ENCODE peak calls at places on chromosomes 12 and 14, in nine cellular contexts. One of them, this sample, is unnamed.

GRCh38 chr12:52358575-52359350 is 8.5 kb downstream of the KRT85 start:
- DNase-seq in gastrocnemius medialis: no peak
- DNase-seq in SK-N-SH: no peak
- DNase-seq in CD8-positive, alpha-beta T cell: peak; percentile 9
- DNase-seq in ovary: no peak
- DNase-seq in heart right ventricle: no peak
- DNase-seq in CD4-positive, alpha-beta T cell: peak; percentile 27
- DNase-seq in AG04450: no peak
- DNase-seq in left ventricle myocardium inferior: no peak
- DNase-seq in this sample: no peak

GRCh38 chr12:29614926-29615325 is 117.4 kb upstream of the OVCH1 start:
- DNase-seq in left ventricle myocardium inferior: no peak
- DNase-seq in ovary: no peak
- DNase-seq in gastrocnemius medialis: no peak
- DNase-seq in CD8-positive, alpha-beta T cell: no peak
- DNase-seq in AG04450: no peak
- DNase-seq in SK-N-SH: no peak
- DNase-seq in heart right ventricle: no peak
- DNase-seq in CD4-positive, alpha-beta T cell: no peak
- DNase-seq in this sample: no peak

GRCh38 chr12:58906917-58907316 is 13.4 kb downstream of the LRIG3 start:
- DNase-seq in ovary: no peak
- DNase-seq in CD4-positive, alpha-beta T cell: no peak
- DNase-seq in heart right ventricle: no peak
- DNase-seq in gastrocnemius medialis: no peak
- DNase-seq in left ventricle myocardium inferior: no peak
- DNase-seq in CD8-positive, alpha-beta T cell: no peak
- DNase-seq in SK-N-SH: no peak
- DNase-seq in AG04450: no peak
- DNase-seq in this sample: no peak

GRCh38 chr12:6664902-6665301 is 2.0 kb upstream of the ING4 start:
- DNase-seq in left ventricle myocardium inferior: no peak
- DNase-seq in SK-N-SH: no peak
- DNase-seq in CD8-positive, alpha-beta T cell: no peak
- DNase-seq in gastrocnemius medialis: no peak
- DNase-seq in CD4-positive, alpha-beta T cell: no peak
- DNase-seq in heart right ventricle: no peak
- DNase-seq in AG04450: no peak
- DNase-seq in ovary: no peak
- DNase-seq in this sample: no peak

GRCh38 chr12:89181271-89181920 is 170.9 kb downstream of the DUSP6 start:
- DNase-seq in CD4-positive, alpha-beta T cell: no peak
- DNase-seq in ovary: no peak
- DNase-seq in SK-N-SH: no peak
- DNase-seq in AG04450: peak; percentile 21
- DNase-seq in gastrocnemius medialis: no peak
- DNase-seq in CD8-positive, alpha-beta T cell: no peak
- DNase-seq in heart right ventricle: no peak
- DNase-seq in left ventricle myocardium inferior: no peak
- DNase-seq in this sample: no peak

GRCh38 chr14:69335421-69335820 is 62.7 kb downstream of the ERH start:
- DNase-seq in AG04450: no peak
- DNase-seq in ovary: no peak
- DNase-seq in gastrocnemius medialis: no peak
- DNase-seq in CD4-positive, alpha-beta T cell: no peak
- DNase-seq in CD8-positive, alpha-beta T cell: no peak
- DNase-seq in SK-N-SH: no peak
- DNase-seq in heart right ventricle: no peak
- DNase-seq in left ventricle myocardium inferior: no peak
- DNase-seq in this sample: no peak

GRCh38 chr14:68790656-68791077 is 2.2 kb downstream of the ZFP36L1 start:
- DNase-seq in ovary: no peak
- DNase-seq in heart right ventricle: no peak
- DNase-seq in left ventricle myocardium inferior: no peak
- DNase-seq in gastrocnemius medialis: no peak
- DNase-seq in CD4-positive, alpha-beta T cell: peak; percentile 67
- DNase-seq in SK-N-SH: no peak
- DNase-seq in CD8-positive, alpha-beta T cell: no peak
- DNase-seq in AG04450: no peak
- DNase-seq in this sample: peak; percentile 53

GRCh38 chr12:110022980-110023633 is 23.9 kb downstream of the ANKRD13A start:
- DNase-seq in heart right ventricle: no peak
- DNase-seq in ovary: no peak
- DNase-seq in CD8-positive, alpha-beta T cell: no peak
- DNase-seq in left ventricle myocardium inferior: no peak
- DNase-seq in CD4-positive, alpha-beta T cell: no peak
- DNase-seq in AG04450: peak; percentile 82
- DNase-seq in gastrocnemius medialis: no peak
- DNase-seq in SK-N-SH: no peak
- DNase-seq in this sample: no peak

GRCh38 chr12:106586803-106587684 is 4.2 kb downstream of the RFX4 start:
- DNase-seq in CD4-positive, alpha-beta T cell: no peak
- DNase-seq in left ventricle myocardium inferior: no peak
- DNase-seq in gastrocnemius medialis: no peak
- DNase-seq in CD8-positive, alpha-beta T cell: no peak
- DNase-seq in ovary: no peak
- DNase-seq in AG04450: no peak
- DNase-seq in SK-N-SH: peak; percentile 49
- DNase-seq in heart right ventricle: no peak
- DNase-seq in this sample: no peak

GRCh38 chr14:57526942-57527341 is 33.3 kb upstream of the CCDC198 start:
- DNase-seq in left ventricle myocardium inferior: no peak
- DNase-seq in heart right ventricle: no peak
- DNase-seq in SK-N-SH: no peak
- DNase-seq in AG04450: no peak
- DNase-seq in gastrocnemius medialis: no peak
- DNase-seq in ovary: no peak
- DNase-seq in CD8-positive, alpha-beta T cell: no peak
- DNase-seq in CD4-positive, alpha-beta T cell: no peak
- DNase-seq in this sample: no peak
- TF ChIP-seq CTCF in left ventricle myocardium inferior: no peak
- TF ChIP-seq CTCF in heart right ventricle: no peak
- TF ChIP-seq CTCF in SK-N-SH: no peak
- TF ChIP-seq CTCF in AG04450: no peak
- TF ChIP-seq CTCF in gastrocnemius medialis: no peak
- TF ChIP-seq CTCF in ovary: no peak
- TF ChIP-seq CTCF in CD8-positive, alpha-beta T cell: no peak
- TF ChIP-seq CTCF in CD4-positive, alpha-beta T cell: no peak
- TF ChIP-seq CTCF in this sample: no peak

GRCh38 chr12:19186722-19187661 is 57.5 kb downstream of the PLEKHA5 start:
- DNase-seq in CD4-positive, alpha-beta T cell: no peak
- DNase-seq in gastrocnemius medialis: no peak
- DNase-seq in ovary: no peak
- DNase-seq in AG04450: no peak
- DNase-seq in left ventricle myocardium inferior: no peak
- DNase-seq in CD8-positive, alpha-beta T cell: no peak
- DNase-seq in SK-N-SH: peak; percentile 38
- DNase-seq in heart right ventricle: no peak
- DNase-seq in this sample: no peak
- H3K27ac ChIP-seq in CD4-positive, alpha-beta T cell: no peak overlapping the region
- H3K27ac ChIP-seq in gastrocnemius medialis: no peak overlapping the region
- H3K27ac ChIP-seq in ovary: no peak overlapping the region
- H3K27ac ChIP-seq in AG04450: no peak overlapping the region
- H3K27ac ChIP-seq in left ventricle myocardium inferior: peak overlapping the region; percentile 77
- H3K27ac ChIP-seq in CD8-positive, alpha-beta T cell: no peak overlapping the region
- H3K27ac ChIP-seq in SK-N-SH: no peak overlapping the region
- H3K27ac ChIP-seq in heart right ventricle: peak overlapping the region; percentile 57
- H3K27ac ChIP-seq in this sample: peak overlapping the region; percentile 57

GRCh38 chr12:57235012-57235727 is 5.7 kb downstream of the SHMT2 start:
- DNase-seq in ovary: no peak
- DNase-seq in AG04450: no peak
- DNase-seq in heart right ventricle: peak; percentile 81
- DNase-seq in left ventricle myocardium inferior: peak; percentile 77
- DNase-seq in gastrocnemius medialis: no peak
- DNase-seq in CD8-positive, alpha-beta T cell: no peak
- DNase-seq in SK-N-SH: peak; percentile 63
- DNase-seq in CD4-positive, alpha-beta T cell: no peak
- DNase-seq in this sample: no peak
- TF ChIP-seq CTCF in ovary: no peak
- TF ChIP-seq CTCF in AG04450: no peak
- TF ChIP-seq CTCF in heart right ventricle: peak; percentile 9
- TF ChIP-seq CTCF in left ventricle myocardium inferior: no peak
- TF ChIP-seq CTCF in gastrocnemius medialis: no peak
- TF ChIP-seq CTCF in CD8-positive, alpha-beta T cell: no peak
- TF ChIP-seq CTCF in SK-N-SH: no peak
- TF ChIP-seq CTCF in CD4-positive, alpha-beta T cell: no peak
- TF ChIP-seq CTCF in this sample: no peak

GRCh38 chr12:81181701-81182100 is 103.8 kb downstream of the ACSS3 start:
- DNase-seq in CD4-positive, alpha-beta T cell: no peak
- DNase-seq in left ventricle myocardium inferior: no peak
- DNase-seq in ovary: no peak
- DNase-seq in heart right ventricle: no peak
- DNase-seq in AG04450: no peak
- DNase-seq in SK-N-SH: no peak
- DNase-seq in gastrocnemius medialis: no peak
- DNase-seq in CD8-positive, alpha-beta T cell: no peak
- DNase-seq in this sample: no peak

DNA sequence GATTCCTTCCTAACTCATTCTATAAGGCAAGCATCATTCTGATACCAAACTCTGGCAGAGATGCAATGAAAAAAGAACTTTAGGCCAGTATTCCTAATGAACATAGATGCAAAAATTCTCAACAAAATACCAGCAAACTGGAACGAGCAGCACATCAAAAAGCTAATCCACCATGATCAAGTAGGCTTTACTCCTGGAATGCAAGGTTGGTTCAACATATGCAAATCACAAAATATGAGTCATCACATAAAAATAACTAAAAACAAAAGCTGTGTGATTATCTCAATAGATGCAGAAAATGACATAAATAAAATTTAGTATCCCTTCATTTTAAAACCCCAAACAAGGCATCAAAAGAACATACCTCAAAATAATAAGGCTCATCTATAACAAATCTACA is 98.9 kb downstream of the ACSS3 start:
- DNase-seq in SK-N-SH: no peak
- DNase-seq in heart right ventricle: no peak
- DNase-seq in CD4-positive, alpha-beta T cell: no peak
- DNase-seq in gastrocnemius medialis: no peak
- DNase-seq in AG04450: no peak
- DNase-seq in left ventricle myocardium inferior: no peak
- DNase-seq in ovary: no peak
- DNase-seq in CD8-positive, alpha-beta T cell: no peak
- DNase-seq in this sample: no peak
- H3K27ac ChIP-seq in SK-N-SH: no peak overlapping the region
- H3K27ac ChIP-seq in heart right ventricle: no peak overlapping the region
- H3K27ac ChIP-seq in CD4-positive, alpha-beta T cell: no peak overlapping the region
- H3K27ac ChIP-seq in gastrocnemius medialis: no peak overlapping the region
- H3K27ac ChIP-seq in AG04450: no peak overlapping the region
- H3K27ac ChIP-seq in left ventricle myocardium inferior: no peak overlapping the region
- H3K27ac ChIP-seq in ovary: no peak overlapping the region
- H3K27ac ChIP-seq in CD8-positive, alpha-beta T cell: no peak overlapping the region
- H3K27ac ChIP-seq in this sample: no peak overlapping the region

DNA sequence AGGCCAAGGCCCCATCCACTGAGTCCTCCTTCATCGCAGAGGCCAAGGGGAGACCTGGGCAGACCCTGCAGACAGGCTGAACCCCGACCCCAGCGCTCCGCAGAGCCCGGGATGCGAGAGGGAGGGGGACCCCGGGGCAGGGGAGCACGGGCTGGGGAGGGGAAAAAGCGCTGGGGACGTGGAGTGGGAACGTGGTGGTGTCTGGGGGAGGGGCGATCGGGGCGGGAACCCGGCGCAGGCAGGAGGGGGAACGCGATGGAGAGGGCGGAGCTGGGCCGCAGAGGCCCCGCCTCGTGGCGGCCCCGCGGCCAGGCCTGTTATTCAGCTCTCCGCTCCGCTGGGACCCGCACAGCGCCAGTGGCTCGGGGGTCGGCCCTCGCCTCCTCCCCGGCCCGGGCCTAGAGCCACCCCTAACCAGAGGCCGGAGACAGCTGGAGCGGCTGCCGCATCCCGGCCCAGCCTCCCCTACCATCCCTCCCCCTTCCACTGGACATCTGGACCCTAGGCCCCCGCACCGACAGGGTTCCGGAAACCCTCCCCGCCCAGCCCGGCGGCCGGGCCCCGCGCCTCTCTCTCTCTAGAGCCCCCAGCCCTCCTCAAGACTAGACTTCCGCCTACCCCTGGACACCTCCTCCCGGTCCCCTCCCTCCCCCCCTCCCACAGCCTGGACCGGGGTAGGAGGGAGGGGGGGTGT is at the start of gene ARHGEF25:
- DNase-seq in CD4-positive, alpha-beta T cell: peak; percentile 52
- DNase-seq in gastrocnemius medialis: no peak
- DNase-seq in CD8-positive, alpha-beta T cell: no peak
- DNase-seq in heart right ventricle: peak; percentile 90
- DNase-seq in left ventricle myocardium inferior: peak; percentile 87
- DNase-seq in AG04450: no peak
- DNase-seq in ovary: peak; percentile 76
- DNase-seq in SK-N-SH: peak; percentile 97
- DNase-seq in this sample: no peak
- TF ChIP-seq CTCF in CD4-positive, alpha-beta T cell: no peak
- TF ChIP-seq CTCF in gastrocnemius medialis: no peak
- TF ChIP-seq CTCF in CD8-positive, alpha-beta T cell: no peak
- TF ChIP-seq CTCF in heart right ventricle: no peak
- TF ChIP-seq CTCF in left ventricle myocardium inferior: no peak
- TF ChIP-seq CTCF in AG04450: no peak
- TF ChIP-seq CTCF in ovary: no peak
- TF ChIP-seq CTCF in SK-N-SH: no peak
- TF ChIP-seq CTCF in this sample: no peak

DNA sequence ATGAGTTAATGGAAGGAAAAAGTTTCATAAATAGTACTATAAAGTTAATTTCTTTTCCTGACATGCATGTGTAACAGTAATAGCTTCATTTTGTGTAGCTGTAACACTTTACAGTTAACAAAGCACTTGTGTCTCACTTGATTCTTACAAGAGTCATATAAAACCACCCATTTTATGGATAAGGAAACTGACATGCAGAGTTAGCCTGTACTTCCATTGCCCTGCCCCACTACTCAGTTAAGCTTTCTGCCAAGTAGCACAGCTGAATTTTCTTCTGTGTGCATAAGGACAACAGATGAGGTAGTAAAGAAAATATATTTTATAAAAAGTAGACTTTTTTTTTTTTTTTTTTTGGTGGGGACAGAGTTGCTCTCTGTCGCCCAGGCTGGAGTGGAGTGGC is 32.2 kb downstream of the ANO6 start:
- DNase-seq in CD4-positive, alpha-beta T cell: no peak
- DNase-seq in ovary: no peak
- DNase-seq in CD8-positive, alpha-beta T cell: no peak
- DNase-seq in AG04450: no peak
- DNase-seq in SK-N-SH: no peak
- DNase-seq in gastrocnemius medialis: no peak
- DNase-seq in left ventricle myocardium inferior: no peak
- DNase-seq in heart right ventricle: no peak
- DNase-seq in this sample: no peak
- H3K27ac ChIP-seq in CD4-positive, alpha-beta T cell: no peak overlapping the region
- H3K27ac ChIP-seq in ovary: no peak overlapping the region
- H3K27ac ChIP-seq in CD8-positive, alpha-beta T cell: no peak overlapping the region
- H3K27ac ChIP-seq in AG04450: no peak overlapping the region
- H3K27ac ChIP-seq in SK-N-SH: no peak overlapping the region
- H3K27ac ChIP-seq in gastrocnemius medialis: no peak overlapping the region
- H3K27ac ChIP-seq in left ventricle myocardium inferior: no peak overlapping the region
- H3K27ac ChIP-seq in heart right ventricle: no peak overlapping the region
- H3K27ac ChIP-seq in this sample: no peak overlapping the region

GRCh38 chr14:58662028-58662427 is 24.3 kb downstream of the DACT1 start:
- DNase-seq in AG04450: no peak
- DNase-seq in ovary: no peak
- DNase-seq in CD8-positive, alpha-beta T cell: no peak
- DNase-seq in gastrocnemius medialis: no peak
- DNase-seq in SK-N-SH: no peak
- DNase-seq in CD4-positive, alpha-beta T cell: no peak
- DNase-seq in left ventricle myocardium inferior: no peak
- DNase-seq in heart right ventricle: no peak
- DNase-seq in this sample: no peak
- TF ChIP-seq CTCF in AG04450: no peak
- TF ChIP-seq CTCF in ovary: no peak
- TF ChIP-seq CTCF in CD8-positive, alpha-beta T cell: no peak
- TF ChIP-seq CTCF in gastrocnemius medialis: no peak
- TF ChIP-seq CTCF in SK-N-SH: no peak
- TF ChIP-seq CTCF in CD4-positive, alpha-beta T cell: no peak
- TF ChIP-seq CTCF in left ventricle myocardium inferior: no peak
- TF ChIP-seq CTCF in heart right ventricle: no peak
- TF ChIP-seq CTCF in this sample: no peak

This sample was measured in right atrium auricular region.